ENCODE peak calls at places on chromosome 15, in five cellular contexts. O, D, P, K and M are unnamed samples.

GRCh38 chr15:64828985-64829384 is 3.5 kb upstream of the PIF1 start:
- DNase-seq in K (peak), D (no peak), O (no peak), P (no peak), M (no peak)

GRCh38 chr15:87681054-87681453 is 575.5 kb downstream of the NTRK3 start:
- DNase-seq in D (no peak), K (no peak), O (no peak), P (no peak), M (no peak)

GRCh38 chr15:74977599-74977998 is 17.8 kb upstream of the SCAMP5 start:
- DNase-seq in P (no peak), D (no peak), K (no peak), O (no peak), M (no peak)

GRCh38 chr15:65400760-65401606 is 21.8 kb downstream of the IGDCC4 start:
- DNase-seq in P (peak), D (no peak), O (peak), K (no peak), M (peak)

GRCh38 chr15:84643838-84644237 is 10.2 kb downstream of the WDR73 start:
- DNase-seq in P (no peak), K (no peak), O (no peak), D (no peak), M (no peak)

GRCh38 chr15:59191855-59192237 is 14.8 kb upstream of the LDHAL6B start:
- DNase-seq in D (peak), K (no peak), P (no peak), O (no peak), M (peak)

GRCh38 chr15:63425426-63425825 is 43.8 kb upstream of the CA12 start:
- DNase-seq in K (no peak), O (no peak), P (no peak), D (no peak), M (no peak)

GRCh38 chr15:87816811-87817210 is 439.7 kb downstream of the NTRK3 start:
- DNase-seq in K (no peak), D (peak), P (no peak), O (no peak), M (peak)

GRCh38 chr15:89441295-89441762 is 55.1 kb downstream of the RHCG start:
- DNase-seq in O (no peak), D (no peak), P (no peak), K (peak), M (no peak)

GRCh38 chr15:45642203-45642932 is 7.5 kb downstream of the SQOR start:
- DNase-seq in D (no peak), K (no peak), O (no peak), P (no peak), M (no peak)

GRCh38 chr15:69663441-69663840 is 210.8 kb downstream of the RPLP1 start:
- DNase-seq in O (no peak), P (no peak), K (no peak), D (peak), M (peak)

GRCh38 chr15:81914734-81915234 is 131.0 kb downstream of the MEX3B start:
- DNase-seq in K (no peak), P (peak), O (peak), D (no peak), M (no peak)

GRCh38 chr15:56837281-56837680 is 81.2 kb upstream of the TCF12 start:
- DNase-seq in D (no peak), P (no peak), K (no peak), O (no peak), M (no peak)

GRCh38 chr15:43106486-43106829 is 620 bp upstream of the UBR1 start:
- DNase-seq in O (no peak), P (no peak), D (no peak), K (no peak), M (no peak)

GRCh38 chr15:88166330-88166993 is 90.1 kb downstream of the NTRK3 start:
- DNase-seq in K (no peak), O (no peak), P (no peak), D (no peak), M (no peak)

GRCh38 chr15:82039871-82040270 is 5.9 kb downstream of the MEX3B start:
- DNase-seq in K (no peak), D (no peak), P (no peak), O (no peak), M (no peak)

GRCh38 chr15:95170587-95171380 is 939.4 kb downstream of the MCTP2 start:
- DNase-seq in D (no peak), P (no peak), K (no peak), O (no peak), M (no peak)

GRCh38 chr15:98722209-98722608 is 73.9 kb downstream of the IGF1R start:
- DNase-seq in D (no peak), K (no peak), O (no peak), P (no peak), M (no peak)

GRCh38 chr15:43505723-43506122 is 11.7 kb upstream of the MAP1A start:
- DNase-seq in O (no peak), P (no peak), D (no peak), K (no peak), M (no peak)

GRCh38 chr15:32028921-32029320 is 1.4 kb upstream of the CHRNA7 start:
- DNase-seq in K (no peak), D (no peak), P (no peak), O (no peak), M (no peak)

GRCh38 chr15:48332642-48333034 is 1.4 kb downstream of the DUT start:
- DNase-seq in P (no peak), K (no peak), D (no peak), O (no peak), M (no peak)

GRCh38 chr15:46309914-46310313 is 675.1 kb downstream of the SQOR start:
- DNase-seq in P (no peak), D (no peak), K (no peak), O (no peak), M (no peak)

GRCh38 chr15:59384507-59384906 is 11.8 kb upstream of the MYO1E start:
- DNase-seq in D (no peak), O (no peak), K (no peak), P (no peak), M (no peak)

DNA sequence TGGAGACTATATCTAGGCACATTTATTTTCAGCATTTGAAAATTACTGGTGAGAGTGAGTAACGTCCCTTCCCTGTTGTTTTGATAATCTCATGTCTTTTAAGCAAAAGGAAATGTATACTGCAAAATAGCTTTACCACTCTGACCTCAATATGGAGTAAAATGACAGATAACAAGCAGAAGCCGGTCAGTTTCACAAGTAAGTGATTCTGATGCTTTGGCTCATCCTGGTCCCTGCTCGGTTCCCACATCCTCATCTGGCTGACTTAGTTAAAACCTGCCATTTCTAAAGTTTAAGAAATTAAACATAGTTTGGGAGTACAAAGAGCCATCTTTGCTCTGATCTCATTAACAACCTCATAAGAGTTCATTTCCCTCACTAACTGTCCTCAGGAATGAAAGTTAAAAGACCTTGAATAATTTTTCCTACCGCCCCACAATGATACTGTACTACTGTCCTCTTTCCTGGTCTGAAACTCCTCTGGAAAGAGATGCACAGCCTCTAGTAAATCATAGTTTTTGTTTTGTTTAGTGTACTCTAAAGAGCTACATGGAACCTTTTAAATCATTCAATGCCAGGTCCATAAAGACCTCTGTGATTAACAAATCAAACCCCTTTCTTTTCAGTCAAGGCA is 72.3 kb upstream of the ICE2 start:
- DNase-seq in D (no peak), O (no peak), K (no peak), P (no peak), M (no peak)
- H3K4me3 ChIP-seq in D (no peak), O (no peak), K (no peak), P (no peak), M (no peak)

GRCh38 chr15:22263738-22264137 is 183.4 kb downstream of the OR4M2 start:
- DNase-seq in P (no peak), D (no peak), O (no peak), K (no peak), M (no peak)
- H3K4me3 ChIP-seq in P (no peak), D (no peak), O (no peak), K (no peak), M (no peak)

GRCh38 chr15:40942865-40943264 is 10.4 kb upstream of the CHAC1 start:
- DNase-seq in K (no peak), D (no peak), P (no peak), O (no peak), M (no peak)
- H3K4me3 ChIP-seq in K (peak), D (no peak), P (peak), O (peak), M (no peak)

GRCh38 chr15:101187820-101188516 is 63.9 kb downstream of the CHSY1 start:
- DNase-seq in O (peak), D (no peak), K (no peak), P (no peak), M (no peak)

GRCh38 chr15:101189708-101190107 is 62.1 kb downstream of the CHSY1 start:
- DNase-seq in O (no peak), P (no peak), K (no peak), D (no peak), M (no peak)

GRCh38 chr15:101189341-101189679 is 62.5 kb downstream of the CHSY1 start:
- DNase-seq in K (no peak), P (no peak), D (no peak), O (no peak), M (no peak)

GRCh38 chr15:101190196-101190595 is 61.7 kb downstream of the CHSY1 start:
- DNase-seq in O (no peak), K (no peak), D (no peak), P (no peak), M (no peak)

DNA sequence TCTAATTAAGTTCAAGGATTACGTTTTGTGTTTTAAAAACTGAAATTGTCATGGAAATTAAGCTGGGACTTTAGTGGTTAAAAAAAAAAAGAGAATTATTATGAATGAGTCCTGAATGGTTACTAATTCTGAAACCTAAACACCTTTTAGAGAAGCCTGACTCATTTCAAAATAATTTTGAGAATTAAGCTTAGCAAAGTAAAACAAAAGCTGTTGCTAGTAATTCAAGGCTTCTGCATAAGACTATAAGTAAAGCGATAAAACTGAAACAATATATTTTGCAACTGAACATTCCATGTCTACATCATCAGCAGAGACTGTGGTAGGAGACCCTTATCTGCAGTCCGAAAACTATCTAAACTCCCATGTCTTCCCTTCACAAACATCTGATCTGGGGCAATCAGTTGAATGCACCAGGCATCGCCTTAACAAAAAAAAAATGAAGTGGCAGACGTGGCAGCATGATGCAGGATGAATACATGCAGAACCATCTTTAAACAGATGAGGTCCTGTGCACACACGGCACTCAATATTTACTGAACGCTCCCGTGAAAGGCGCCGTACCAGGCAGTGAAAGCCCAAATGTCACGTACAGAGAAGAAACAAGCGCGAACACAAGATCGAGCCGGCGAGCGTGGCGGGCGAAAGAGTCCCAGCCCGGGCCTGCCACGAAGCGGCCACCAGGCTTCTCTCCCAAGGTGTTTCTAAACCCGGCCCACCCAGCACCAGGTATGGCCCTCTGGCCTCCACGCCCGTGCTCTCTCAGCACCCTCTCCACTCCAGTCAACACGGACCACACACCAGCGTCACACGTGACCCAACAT is 63.1 kb downstream of the CHSY1 start:
- DNase-seq in P (no peak), K (no peak), D (no peak), O (no peak), M (peak)
- H3K4me3 ChIP-seq in P (peak), K (no peak), D (peak), O (peak), M (peak)

GRCh38 chr15:100602064-100602821 is at the start of the genes ASB7 and LINS1:
- DNase-seq in K (peak), P (peak), D (peak), O (peak), M (peak)

GRCh38 chr15:100601628-100602063 is 338 bp downstream of the LINS1 start:
- DNase-seq in P (no peak), D (no peak), K (no peak), O (no peak), M (no peak)

GRCh38 chr15:100598655-100599054 is 3.3 kb downstream of the LINS1 start:
- DNase-seq in D (no peak), O (no peak), P (no peak), K (no peak), M (no peak)

GRCh38 chr15:100602822-100603393 is 519 bp downstream of the ASB7 start:
- DNase-seq in O (peak), K (no peak), P (no peak), D (peak), M (peak)

DNA sequence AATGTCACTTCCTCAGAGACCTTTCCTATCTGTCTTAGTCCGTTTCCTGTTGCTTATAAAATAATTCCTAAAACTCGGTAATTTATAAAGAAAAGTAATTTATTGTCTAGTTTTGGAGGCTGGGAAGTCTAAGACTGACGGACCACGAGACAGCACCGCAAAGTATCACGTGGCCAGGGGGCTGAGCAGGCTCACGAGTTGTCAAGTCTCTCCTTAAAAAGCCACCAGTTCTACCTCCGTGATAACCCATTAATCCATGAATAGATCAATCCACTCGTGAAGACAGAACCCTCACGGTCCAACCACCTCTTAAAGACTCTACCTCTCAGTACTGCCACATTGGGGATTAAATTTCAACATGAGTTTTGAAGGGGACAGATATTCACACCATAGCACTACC is 826 bp downstream of the LINS1 start:
- DNase-seq in P (no peak), O (no peak), K (peak), D (no peak), M (no peak)
- H3K4me3 ChIP-seq in P (peak), O (peak), K (peak), D (peak), M (peak)

DNA sequence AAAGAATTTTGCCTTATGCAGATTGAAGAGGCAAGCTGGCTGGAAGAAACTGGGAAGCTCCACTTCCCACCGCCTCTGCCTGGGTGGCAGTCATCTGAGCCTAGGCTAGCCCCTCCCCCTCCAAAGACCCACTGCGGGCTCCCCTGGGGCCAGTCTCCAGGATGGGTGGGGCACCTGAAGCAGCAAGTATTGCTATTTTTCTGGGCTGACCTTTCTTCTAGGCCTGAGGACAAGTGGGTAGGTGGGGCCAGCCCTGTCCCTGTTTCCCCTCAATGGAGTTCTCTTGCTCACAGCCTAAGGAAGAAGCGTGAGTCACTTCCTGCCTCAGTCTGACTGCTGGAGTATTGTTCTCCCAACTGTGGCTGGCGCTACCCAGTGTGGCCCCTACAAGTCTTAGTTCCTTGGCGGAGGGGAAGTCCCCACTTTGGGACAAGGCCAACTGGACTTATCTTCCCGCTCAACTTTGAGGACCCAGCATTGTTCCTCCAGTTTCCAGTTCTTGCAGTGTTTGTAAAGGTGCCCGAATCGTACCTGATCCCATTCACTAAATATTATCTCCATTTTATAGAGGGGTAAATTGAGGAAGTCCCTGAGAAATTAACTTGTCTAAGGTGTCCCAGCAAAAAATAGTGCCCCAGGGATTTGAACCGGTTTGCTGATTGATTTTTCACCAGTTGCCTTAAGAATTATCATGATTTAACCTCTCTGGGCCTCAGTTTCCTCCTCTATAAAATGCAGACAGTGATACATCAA is 1.4 kb downstream of the FURIN start:
- DNase-seq in D (peak), P (peak), O (peak), K (peak), M (peak)
- H3K4me3 ChIP-seq in D (no peak), P (peak), O (peak), K (peak), M (no peak)